ENCODE peak calls at places on chromosome 16, in eight cellular contexts. One of them, this sample, is unnamed.
A peak's percentile ranks its signal among the peaks of the same experiment; 100 is the strongest.

GRCh38 chr16:69465083-69465721 is 40.8 kb downstream of the CYB5B start:
- DNase-seq in SJCRH30: no peak
- DNase-seq in mucosa of descending colon: no peak
- DNase-seq in vagina: no peak
- DNase-seq in HCT116: no peak
- DNase-seq in mammary epithelial cell: no peak
- DNase-seq in fibroblast of lung: peak; percentile 78
- DNase-seq in Caco-2: peak; percentile 71
- DNase-seq in this sample: no peak

GRCh38 chr16:76182092-76182635 is 95.0 kb upstream of the CNTNAP4 start:
- DNase-seq in SJCRH30: no peak
- DNase-seq in mucosa of descending colon: no peak
- DNase-seq in vagina: no peak
- DNase-seq in HCT116: no peak
- DNase-seq in mammary epithelial cell: no peak
- DNase-seq in fibroblast of lung: no peak
- DNase-seq in Caco-2: no peak
- DNase-seq in this sample: no peak

GRCh38 chr16:87431926-87432325 is 39.8 kb downstream of the MAP1LC3B start:
- DNase-seq in SJCRH30: no peak
- DNase-seq in mucosa of descending colon: no peak
- DNase-seq in vagina: no peak
- DNase-seq in HCT116: no peak
- DNase-seq in mammary epithelial cell: peak; percentile 52
- DNase-seq in fibroblast of lung: peak; percentile 84
- DNase-seq in Caco-2: no peak
- DNase-seq in this sample: peak; percentile 19

GRCh38 chr16:369866-370436 is 387 bp downstream of the MRPL28 start:
- DNase-seq in SJCRH30: no peak
- DNase-seq in mucosa of descending colon: no peak
- DNase-seq in vagina: no peak
- DNase-seq in HCT116: no peak
- DNase-seq in mammary epithelial cell: peak; percentile 31
- DNase-seq in fibroblast of lung: no peak
- DNase-seq in Caco-2: no peak
- DNase-seq in this sample: no peak

GRCh38 chr16:66959645-66960177 is 1.4 kb upstream of the CES3 start:
- DNase-seq in SJCRH30: no peak
- DNase-seq in mucosa of descending colon: no peak
- DNase-seq in vagina: no peak
- DNase-seq in HCT116: no peak
- DNase-seq in mammary epithelial cell: no peak
- DNase-seq in fibroblast of lung: no peak
- DNase-seq in Caco-2: no peak
- DNase-seq in this sample: no peak

GRCh38 chr16:77143364-77143763 is 47.6 kb upstream of the MON1B start:
- DNase-seq in SJCRH30: no peak
- DNase-seq in mucosa of descending colon: no peak
- DNase-seq in vagina: no peak
- DNase-seq in HCT116: no peak
- DNase-seq in mammary epithelial cell: no peak
- DNase-seq in fibroblast of lung: no peak
- DNase-seq in Caco-2: no peak
- DNase-seq in this sample: no peak

GRCh38 chr16:569445-570254 is at the start of gene PIGQ:
- DNase-seq in SJCRH30: peak; percentile 81
- DNase-seq in mucosa of descending colon: peak; percentile 79
- DNase-seq in vagina: no peak
- DNase-seq in HCT116: no peak
- DNase-seq in mammary epithelial cell: peak; percentile 55
- DNase-seq in fibroblast of lung: peak; percentile 47
- DNase-seq in Caco-2: peak; percentile 69
- DNase-seq in this sample: no peak

GRCh38 chr16:89602952-89603590 is 10.4 kb upstream of the DPEP1 start:
- DNase-seq in SJCRH30: no peak
- DNase-seq in mucosa of descending colon: no peak
- DNase-seq in vagina: no peak
- DNase-seq in HCT116: no peak
- DNase-seq in mammary epithelial cell: no peak
- DNase-seq in fibroblast of lung: no peak
- DNase-seq in Caco-2: no peak
- DNase-seq in this sample: no peak

GRCh38 chr16:14284371-14284770 is 213.3 kb downstream of the MRTFB start:
- DNase-seq in SJCRH30: no peak
- DNase-seq in mucosa of descending colon: no peak
- DNase-seq in vagina: no peak
- DNase-seq in HCT116: no peak
- DNase-seq in mammary epithelial cell: no peak
- DNase-seq in fibroblast of lung: no peak
- DNase-seq in Caco-2: no peak
- DNase-seq in this sample: no peak

GRCh38 chr16:1361685-1362360 is 10.1 kb downstream of the GNPTG start:
- DNase-seq in SJCRH30: no peak
- DNase-seq in mucosa of descending colon: no peak
- DNase-seq in vagina: no peak
- DNase-seq in HCT116: no peak
- DNase-seq in mammary epithelial cell: no peak
- DNase-seq in fibroblast of lung: no peak
- DNase-seq in Caco-2: no peak
- DNase-seq in this sample: no peak

GRCh38 chr16:88965826-88966480 is 11.1 kb downstream of the CBFA2T3 start:
- DNase-seq in SJCRH30: no peak
- DNase-seq in mucosa of descending colon: peak; percentile 49
- DNase-seq in vagina: no peak
- DNase-seq in HCT116: no peak
- DNase-seq in mammary epithelial cell: no peak
- DNase-seq in fibroblast of lung: no peak
- DNase-seq in Caco-2: no peak
- DNase-seq in this sample: no peak

GRCh38 chr16:51290886-51291285 is 139.8 kb upstream of the SALL1 start:
- DNase-seq in SJCRH30: no peak
- DNase-seq in mucosa of descending colon: no peak
- DNase-seq in vagina: no peak
- DNase-seq in HCT116: no peak
- DNase-seq in mammary epithelial cell: no peak
- DNase-seq in fibroblast of lung: no peak
- DNase-seq in Caco-2: no peak
- DNase-seq in this sample: no peak

GRCh38 chr16:21603920-21604319 is 4.5 kb downstream of the METTL9 start:
- DNase-seq in SJCRH30: no peak
- DNase-seq in mucosa of descending colon: no peak
- DNase-seq in vagina: no peak
- DNase-seq in HCT116: no peak
- DNase-seq in mammary epithelial cell: no peak
- DNase-seq in fibroblast of lung: peak; percentile 56
- DNase-seq in Caco-2: peak; percentile 9
- DNase-seq in this sample: no peak

GRCh38 chr16:85891033-85891775 is 7.8 kb upstream of the IRF8 start:
- DNase-seq in SJCRH30: no peak
- DNase-seq in mucosa of descending colon: no peak
- DNase-seq in vagina: no peak
- DNase-seq in HCT116: peak; percentile 40
- DNase-seq in mammary epithelial cell: peak; percentile 71
- DNase-seq in fibroblast of lung: no peak
- DNase-seq in Caco-2: peak; percentile 88
- DNase-seq in this sample: peak; percentile 30

DNA sequence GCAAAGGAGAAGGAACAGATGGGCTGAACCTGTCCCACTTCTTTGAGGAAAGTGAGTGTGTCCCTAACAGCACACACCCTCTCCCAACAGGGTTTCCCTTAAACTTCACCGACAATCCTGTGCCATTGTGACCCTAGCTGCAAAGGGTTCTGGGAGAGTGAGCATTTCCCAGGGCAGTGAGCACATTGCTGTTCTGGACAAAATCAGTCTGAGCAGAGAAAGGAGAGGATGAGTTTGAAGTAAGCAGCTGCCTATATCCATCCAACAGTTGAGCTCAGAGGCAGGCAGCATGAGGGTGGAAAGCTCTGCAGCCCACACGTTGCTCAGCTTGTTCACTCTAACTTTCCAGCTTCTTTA is 296.5 kb upstream of the MAF start:
- DNase-seq in SJCRH30: no peak
- DNase-seq in mucosa of descending colon: no peak
- DNase-seq in vagina: no peak
- DNase-seq in HCT116: no peak
- DNase-seq in mammary epithelial cell: no peak
- DNase-seq in fibroblast of lung: no peak
- DNase-seq in Caco-2: no peak
- DNase-seq in this sample: no peak
- H3K4me1 ChIP-seq in SJCRH30: no peaks in the 10 kb centered on the region
- H3K4me1 ChIP-seq in mucosa of descending colon: peaks cover 3% of the 10 kb centered on the region
- H3K4me1 ChIP-seq in vagina: no peaks in the 10 kb centered on the region
- H3K4me1 ChIP-seq in HCT116: no peaks in the 10 kb centered on the region
- H3K4me1 ChIP-seq in mammary epithelial cell: no peaks in the 10 kb centered on the region
- H3K4me1 ChIP-seq in fibroblast of lung: no peaks in the 10 kb centered on the region
- H3K4me1 ChIP-seq in Caco-2: peaks cover 53% of the 10 kb centered on the region
- H3K4me1 ChIP-seq in this sample: peaks cover 4% of the 10 kb centered on the region

GRCh38 chr16:68346892-68347480 is 36.2 kb downstream of the PRMT7 start:
- DNase-seq in SJCRH30: no peak
- DNase-seq in mucosa of descending colon: no peak
- DNase-seq in vagina: no peak
- DNase-seq in HCT116: no peak
- DNase-seq in mammary epithelial cell: no peak
- DNase-seq in fibroblast of lung: no peak
- DNase-seq in Caco-2: no peak
- DNase-seq in this sample: no peak
- H3K4me1 ChIP-seq in SJCRH30: no peaks in the 10 kb centered on the region
- H3K4me1 ChIP-seq in mucosa of descending colon: peaks cover 6% of the 10 kb centered on the region
- H3K4me1 ChIP-seq in vagina: no peaks in the 10 kb centered on the region
- H3K4me1 ChIP-seq in HCT116: no peaks in the 10 kb centered on the region
- H3K4me1 ChIP-seq in mammary epithelial cell: peaks cover 4% of the 10 kb centered on the region
- H3K4me1 ChIP-seq in fibroblast of lung: no peaks in the 10 kb centered on the region
- H3K4me1 ChIP-seq in Caco-2: peaks cover 6% of the 10 kb centered on the region
- H3K4me1 ChIP-seq in this sample: peaks cover 7% of the 10 kb centered on the region

GRCh38 chr16:16000685-16001084 is 51.3 kb downstream of the ABCC1 start:
- DNase-seq in SJCRH30: no peak
- DNase-seq in mucosa of descending colon: no peak
- DNase-seq in vagina: no peak
- DNase-seq in HCT116: no peak
- DNase-seq in mammary epithelial cell: no peak
- DNase-seq in fibroblast of lung: no peak
- DNase-seq in Caco-2: no peak
- DNase-seq in this sample: no peak
- H3K4me1 ChIP-seq in SJCRH30: peaks cover 30% of the 10 kb centered on the region
- H3K4me1 ChIP-seq in mucosa of descending colon: peaks cover 15% of the 10 kb centered on the region
- H3K4me1 ChIP-seq in vagina: peaks cover 39% of the 10 kb centered on the region
- H3K4me1 ChIP-seq in HCT116: peaks cover 49% of the 10 kb centered on the region
- H3K4me1 ChIP-seq in mammary epithelial cell: peaks cover 7% of the 10 kb centered on the region
- H3K4me1 ChIP-seq in fibroblast of lung: peaks cover 23% of the 10 kb centered on the region
- H3K4me1 ChIP-seq in Caco-2: peaks cover 20% of the 10 kb centered on the region
- H3K4me1 ChIP-seq in this sample: peaks cover 4% of the 10 kb centered on the region

GRCh38 chr16:84829168-84829965 is 9.6 kb downstream of the CRISPLD2 start:
- DNase-seq in SJCRH30: peak; percentile 13
- DNase-seq in mucosa of descending colon: no peak
- DNase-seq in vagina: no peak
- DNase-seq in HCT116: no peak
- DNase-seq in mammary epithelial cell: no peak
- DNase-seq in fibroblast of lung: peak; percentile 93
- DNase-seq in Caco-2: no peak
- DNase-seq in this sample: no peak

GRCh38 chr16:84828322-84828721 is 8.5 kb downstream of the CRISPLD2 start:
- DNase-seq in SJCRH30: no peak
- DNase-seq in mucosa of descending colon: no peak
- DNase-seq in vagina: no peak
- DNase-seq in HCT116: no peak
- DNase-seq in mammary epithelial cell: no peak
- DNase-seq in fibroblast of lung: no peak
- DNase-seq in Caco-2: no peak
- DNase-seq in this sample: no peak

GRCh38 chr16:84833142-84833495 is 13.3 kb downstream of the CRISPLD2 start:
- DNase-seq in SJCRH30: no peak
- DNase-seq in mucosa of descending colon: no peak
- DNase-seq in vagina: no peak
- DNase-seq in HCT116: no peak
- DNase-seq in mammary epithelial cell: no peak
- DNase-seq in fibroblast of lung: peak; percentile 85
- DNase-seq in Caco-2: no peak
- DNase-seq in this sample: no peak

GRCh38 chr16:84832488-84833141 is 12.8 kb downstream of the CRISPLD2 start:
- DNase-seq in SJCRH30: no peak
- DNase-seq in mucosa of descending colon: peak; percentile 84
- DNase-seq in vagina: peak; percentile 99
- DNase-seq in HCT116: no peak
- DNase-seq in mammary epithelial cell: no peak
- DNase-seq in fibroblast of lung: peak; percentile 100
- DNase-seq in Caco-2: no peak
- DNase-seq in this sample: no peak

DNA sequence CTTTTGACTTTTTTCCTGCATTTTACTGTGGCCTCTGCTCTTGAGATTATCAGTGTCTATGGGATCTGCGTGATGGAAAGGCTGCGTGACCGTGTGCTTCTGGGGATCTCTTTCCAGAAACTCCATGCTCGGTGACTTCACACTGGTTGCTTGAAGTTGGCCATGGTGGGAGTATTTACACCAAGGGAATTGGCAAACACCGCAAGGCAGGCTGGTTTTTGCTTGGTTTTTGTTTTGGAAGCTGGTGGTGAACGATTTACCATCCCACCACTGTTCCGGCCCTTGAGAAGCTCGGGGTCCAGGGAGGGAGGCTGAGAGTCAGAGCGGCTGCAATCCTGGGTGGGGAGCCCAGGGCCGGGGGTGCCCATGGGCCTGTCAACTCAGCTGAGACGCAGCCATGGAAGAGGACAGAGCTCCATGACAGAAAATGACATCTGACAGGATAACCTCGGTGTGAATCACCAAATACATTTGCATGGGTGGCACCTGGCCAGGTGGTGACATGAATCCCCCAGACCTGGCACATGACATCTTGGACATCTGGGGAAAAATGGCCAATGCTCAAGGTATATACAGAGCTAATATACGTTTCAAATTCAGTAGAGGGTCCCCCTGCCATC is 11.1 kb downstream of the CRISPLD2 start:
- DNase-seq in SJCRH30: no peak
- DNase-seq in mucosa of descending colon: no peak
- DNase-seq in vagina: no peak
- DNase-seq in HCT116: no peak
- DNase-seq in mammary epithelial cell: no peak
- DNase-seq in fibroblast of lung: peak; percentile 21
- DNase-seq in Caco-2: no peak
- DNase-seq in this sample: no peak
- H3K4me1 ChIP-seq in SJCRH30: no peaks in the 10 kb centered on the region
- H3K4me1 ChIP-seq in mucosa of descending colon: no peaks in the 10 kb centered on the region
- H3K4me1 ChIP-seq in vagina: peaks cover 94% of the 10 kb centered on the region
- H3K4me1 ChIP-seq in HCT116: peaks cover 11% of the 10 kb centered on the region
- H3K4me1 ChIP-seq in mammary epithelial cell: no peaks in the 10 kb centered on the region
- H3K4me1 ChIP-seq in fibroblast of lung: peaks cover 39% of the 10 kb centered on the region
- H3K4me1 ChIP-seq in Caco-2: no peaks in the 10 kb centered on the region
- H3K4me1 ChIP-seq in this sample: peaks cover 2% of the 10 kb centered on the region

GRCh38 chr16:75079346-75079926 is 37.1 kb downstream of the LDHD start:
- DNase-seq in SJCRH30: no peak
- DNase-seq in mucosa of descending colon: no peak
- DNase-seq in vagina: no peak
- DNase-seq in HCT116: no peak
- DNase-seq in mammary epithelial cell: no peak
- DNase-seq in fibroblast of lung: no peak
- DNase-seq in Caco-2: no peak
- DNase-seq in this sample: no peak
- H3K4me1 ChIP-seq in SJCRH30: peaks cover 6% of the 10 kb centered on the region
- H3K4me1 ChIP-seq in mucosa of descending colon: peaks cover 4% of the 10 kb centered on the region
- H3K4me1 ChIP-seq in vagina: peaks cover 9% of the 10 kb centered on the region
- H3K4me1 ChIP-seq in HCT116: peaks cover 5% of the 10 kb centered on the region
- H3K4me1 ChIP-seq in mammary epithelial cell: no peaks in the 10 kb centered on the region
- H3K4me1 ChIP-seq in fibroblast of lung: peaks cover 2% of the 10 kb centered on the region
- H3K4me1 ChIP-seq in Caco-2: no peaks in the 10 kb centered on the region
- H3K4me1 ChIP-seq in this sample: peaks cover 3% of the 10 kb centered on the region

This sample was measured in keratinocyte.